ENCODE peak calls at places on chromosome 7, in five cellular contexts. I, B, K, V and T are unnamed samples.

GRCh38 chr7:6436385-6436685 is 11.4 kb downstream of the DAGLB start:
- DNase-seq in B (no peak), V (no peak), I (no peak), K (no peak), T (no peak)

GRCh38 chr7:81361769-81362168 is 408.1 kb downstream of the HGF start:
- DNase-seq in I (no peak), K (no peak), B (no peak), V (no peak), T (no peak)

GRCh38 chr7:66356277-66356721 is 151.2 kb downstream of the TPST1 start:
- DNase-seq in I (no peak), V (no peak), B (no peak), K (no peak), T (no peak)

GRCh38 chr7:135147899-135148721 is at the start of gene TMEM140:
- DNase-seq in B (no peak), K (peak; percentile 46), V (peak; percentile 92), I (peak; percentile 75), T (peak; percentile 54)

GRCh38 chr7:124667312-124667711 is 98.3 kb downstream of the GPR37 start:
- DNase-seq in V (no peak), K (no peak), I (no peak), B (no peak), T (no peak)

GRCh38 chr7:5117095-5117970 is 71.7 kb downstream of the RBAK start:
- DNase-seq in V (no peak), K (no peak), I (no peak), B (no peak), T (no peak)

GRCh38 chr7:65004575-65004974 is 1.9 kb downstream of the ERV3-1 start:
- DNase-seq in K (peak; percentile 61), V (no peak), B (no peak), I (no peak), T (peak; percentile 40)

GRCh38 chr7:129401228-129401967 is 32.8 kb upstream of the STRIP2 start:
- DNase-seq in K (peak; percentile 93), B (no peak), I (peak; percentile 81), V (peak; percentile 29), T (no peak)

GRCh38 chr7:46315891-46316290 is 394.8 kb upstream of the IGFBP3 start:
- DNase-seq in B (no peak), V (no peak), K (no peak), I (peak; percentile 58), T (no peak)

GRCh38 chr7:113835367-113835766 is 83.4 kb downstream of the PPP1R3A start:
- DNase-seq in V (no peak), I (no peak), K (no peak), B (no peak), T (no peak)

GRCh38 chr7:12287886-12288285 is 76.8 kb downstream of the TMEM106B start:
- DNase-seq in K (no peak), V (no peak), I (no peak), B (no peak), T (no peak)

GRCh38 chr7:20791523-20791879 is 4.8 kb upstream of the SP8 start:
- DNase-seq in B (no peak), I (no peak), V (no peak), K (no peak), T (no peak)

GRCh38 chr7:129779602-129780256 is 168.2 kb downstream of the NRF1 start:
- DNase-seq in K (peak; percentile 80), B (no peak), V (no peak), I (peak; percentile 46), T (peak; percentile 91)

GRCh38 chr7:115249080-115249479 is 327.2 kb downstream of the MDFIC start:
- DNase-seq in I (peak; percentile 25), V (peak; percentile 30), K (no peak), B (no peak), T (no peak)

GRCh38 chr7:116322541-116322940 is 112.2 kb downstream of the TES start:
- DNase-seq in V (peak; percentile 44), I (no peak), B (no peak), K (no peak), T (no peak)

GRCh38 chr7:116741625-116742316 is 69.8 kb downstream of the MET start:
- DNase-seq in B (no peak), I (no peak), V (no peak), K (no peak), T (no peak)

GRCh38 chr7:1024876-1025746 is 19.2 kb upstream of the GPR146 start:
- DNase-seq in V (no peak), I (no peak), B (no peak), K (no peak), T (no peak)

GRCh38 chr7:51732951-51733350 is 416.3 kb upstream of the COBL start:
- DNase-seq in I (no peak), B (no peak), V (no peak), K (no peak), T (no peak)

GRCh38 chr7:88429382-88429781 is 122.7 kb upstream of the STEAP4 start:
- DNase-seq in K (no peak), I (peak; percentile 73), V (peak; percentile 1), B (no peak), T (no peak)

GRCh38 chr7:93622036-93622714 is 47.7 kb upstream of the CALCR start:
- DNase-seq in B (peak; percentile 33), I (peak; percentile 31), K (peak; percentile 53), V (no peak), T (peak; percentile 65)

GRCh38 chr7:51017576-51018535 is 235.2 kb upstream of the GRB10 start:
- DNase-seq in I (no peak), B (no peak), V (no peak), K (no peak), T (no peak)

GRCh38 chr7:94129443-94130140 is 125.4 kb upstream of the BET1 start:
- DNase-seq in V (peak; percentile 84), I (peak; percentile 55), K (no peak), B (no peak), T (no peak)

GRCh38 chr7:133633055-133633454 is 380.2 kb downstream of the EXOC4 start:
- DNase-seq in V (peak; percentile 23), I (peak; percentile 80), K (no peak), B (no peak), T (no peak)

GRCh38 chr7:87038993-87039716 is 20.3 kb downstream of the ELAPOR2 start:
- DNase-seq in K (peak; percentile 21), V (peak; percentile 20), I (peak; percentile 30), B (no peak), T (peak; percentile 48)

GRCh38 chr7:34687529-34687928 is 29.5 kb downstream of the NPSR1 start:
- DNase-seq in K (no peak), I (no peak), B (no peak), V (no peak), T (no peak)

GRCh38 chr7:4097001-4097609 is 585.0 kb upstream of the FOXK1 start:
- DNase-seq in V (no peak), K (no peak), I (no peak), B (no peak), T (no peak)

GRCh38 chr7:139043823-139044812 is 8.3 kb upstream of the ZC3HAV1L start:
- DNase-seq in B (no peak), V (peak; percentile 21), I (no peak), K (peak; percentile 88), T (no peak)

GRCh38 chr7:75969182-75969581 is 25.2 kb downstream of the TMEM120A start:
- DNase-seq in K (no peak), B (no peak), V (no peak), I (no peak), T (no peak)

GRCh38 chr7:135697276-135698049 is 30.5 kb downstream of the SLC13A4 start:
- DNase-seq in I (no peak), B (no peak), K (no peak), V (no peak), T (no peak)

GRCh38 chr7:17183630-17184328 is 114.7 kb upstream of the AHR start:
- DNase-seq in K (no peak), I (no peak), V (no peak), B (no peak), T (no peak)

GRCh38 chr7:151694441-151694827 is 174.7 kb upstream of the RHEB start:
- DNase-seq in V (no peak), I (no peak), K (no peak), B (no peak), T (no peak)

GRCh38 chr7:44645696-44646095 is 39.3 kb downstream of the OGDH start:
- DNase-seq in V (no peak), I (no peak), K (no peak), B (no peak), T (no peak)

GRCh38 chr7:44117801-44118429 is 5.4 kb downstream of the POLD2 start:
- DNase-seq in B (no peak), V (no peak), I (no peak), K (no peak), T (no peak)

GRCh38 chr7:20737840-20738448 is 48.7 kb downstream of the SP8 start:
- DNase-seq in B (no peak), I (no peak), K (no peak), V (no peak), T (no peak)

GRCh38 chr7:151818674-151819519 is 58.0 kb downstream of the PRKAG2 start:
- DNase-seq in K (no peak), V (no peak), I (peak; percentile 91), B (no peak), T (no peak)

GRCh38 chr7:129785457-129786178 is 167.1 kb downstream of the UBE2H start:
- DNase-seq in K (no peak), B (no peak), I (no peak), V (no peak), T (no peak)

GRCh38 chr7:40507166-40507565 is 372.4 kb downstream of the SUGCT start:
- DNase-seq in K (peak; percentile 6), I (peak; percentile 57), V (no peak), B (peak; percentile 18), T (peak; percentile 56)

GRCh38 chr7:100675581-100676350 is 2.2 kb downstream of the GNB2 start:
- DNase-seq in V (peak; percentile 59), K (peak; percentile 91), B (no peak), I (peak; percentile 49), T (peak; percentile 97)
- H3K9ac ChIP-seq in V (peak overlapping the region; percentile 36), K (peak overlapping the region; percentile 94), B (peak overlapping the region; percentile 50), I (peak overlapping the region; percentile 31), T (peak overlapping the region; percentile 100)

GRCh38 chr7:159193543-159193942 is 48.9 kb upstream of the VIPR2 start:
- DNase-seq in I (no peak), V (no peak), B (no peak), K (no peak), T (no peak)
- H3K9me3 ChIP-seq in I (peaks cover under 1% of the 10 kb centered on the region), V (no peaks in the 10 kb centered on the region), B (no peaks in the 10 kb centered on the region), K (no peaks in the 10 kb centered on the region), T (no peaks in the 10 kb centered on the region)

DNA sequence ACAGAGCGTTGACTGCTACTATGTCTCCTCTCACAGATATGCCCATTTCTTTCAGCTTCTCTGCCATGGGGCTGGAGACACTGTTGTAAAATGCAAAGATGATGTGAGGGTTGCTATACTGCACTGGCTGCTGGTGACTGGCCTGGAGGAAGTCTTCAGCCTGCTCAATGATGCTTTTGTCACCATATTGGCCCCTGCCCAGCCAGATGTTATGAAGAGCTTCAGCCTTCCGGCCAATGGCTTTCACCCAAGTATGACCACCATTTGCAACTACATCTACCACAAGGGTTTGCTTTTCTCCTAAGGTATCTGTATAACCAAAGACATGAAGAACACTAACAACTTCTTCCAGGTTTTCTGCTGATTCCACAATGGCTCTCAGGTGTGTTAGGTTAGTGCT is 1.6 kb downstream of the C7orf25 start:
- DNase-seq in I (no peak), B (no peak), K (no peak), V (no peak), T (no peak)
- H3K4me3 ChIP-seq in I (no peak overlapping the region), B (no peak overlapping the region), K (no peak overlapping the region), V (no peak overlapping the region), T (no peak overlapping the region)

GRCh38 chr7:2514473-2515423 is 4.8 kb upstream of the LFNG start:
- DNase-seq in B (no peak), K (no peak), V (no peak), I (no peak), T (no peak)
- H3K9ac ChIP-seq in B (no peak overlapping the region), K (no peak overlapping the region), V (no peak overlapping the region), I (no peak overlapping the region), T (no peak overlapping the region)